ENCODE peak calls at places on chromosomes 2 and 18, in five cellular contexts. T is heart left ventricle, C is left lung, B is ovary, V is GM23248. I is an unnamed sample. For H3K9me3, the result is how much of the 10 kb centered on the place peaks cover.

GRCh38 chr2:216688731-216689360 is 6.5 kb downstream of the IGFBP5 start:
- DNase-seq in T (peak), C (no peak), B (peak), V (no peak), I (no peak)

GRCh38 chr2:107466241-107466640 is 360.5 kb upstream of the RGPD4 start:
- DNase-seq in T (no peak), C (no peak), B (no peak), V (no peak), I (no peak)

GRCh38 chr2:129459200-129459876 is 520.1 kb upstream of the RAB6C start:
- DNase-seq in T (no peak), C (no peak), B (no peak), V (no peak), I (no peak)

GRCh38 chr2:239662413-239663120 is 261.7 kb upstream of the HDAC4 start:
- DNase-seq in T (no peak), C (no peak), B (no peak), V (no peak), I (no peak)

GRCh38 chr18:36075862-36076587 is 8.7 kb upstream of the RPRD1A start:
- DNase-seq in T (no peak), C (no peak), B (no peak), V (peak), I (peak)

GRCh38 chr18:3985664-3986063 is 469.4 kb downstream of the DLGAP1 start:
- DNase-seq in T (no peak), C (no peak), B (no peak), V (peak), I (no peak)

GRCh38 chr2:54577035-54577434 is 120.9 kb downstream of the SPTBN1 start:
- DNase-seq in T (peak), C (no peak), B (peak), V (no peak), I (no peak)

GRCh38 chr18:54222922-54223567 is 1.4 kb downstream of the MBD2 start:
- DNase-seq in T (no peak), C (no peak), B (no peak), V (no peak), I (no peak)

GRCh38 chr2:98188351-98189046 is 101.5 kb downstream of the VWA3B start:
- DNase-seq in T (no peak), C (no peak), B (no peak), V (peak), I (no peak)

GRCh38 chr2:7508220-7508943 is 591.2 kb downstream of the RNF144A start:
- DNase-seq in T (no peak), C (no peak), B (no peak), V (peak), I (no peak)

GRCh38 chr18:68699043-68699442 is 15.9 kb downstream of the TMX3 start:
- DNase-seq in T (no peak), C (no peak), B (no peak), V (peak), I (no peak)

GRCh38 chr2:191500566-191501389 is 177.2 kb upstream of the NABP1 start:
- DNase-seq in T (no peak), C (no peak), B (peak), V (no peak), I (no peak)

GRCh38 chr2:102540882-102541281 is 67.9 kb downstream of the SLC9A4 start:
- DNase-seq in T (no peak), C (no peak), B (no peak), V (no peak), I (no peak)

GRCh38 chr2:239814917-239815637 is 210.1 kb downstream of the NDUFA10 start:
- DNase-seq in T (peak), C (peak), B (peak), V (peak), I (no peak)

GRCh38 chr2:177239934-177240600 is 24.5 kb downstream of the NFE2L2 start:
- DNase-seq in T (peak), C (no peak), B (no peak), V (peak), I (no peak)

GRCh38 chr2:148362144-148362796 is 282.3 kb upstream of the EPC2 start:
- DNase-seq in T (no peak), C (no peak), B (no peak), V (no peak), I (no peak)

GRCh38 chr2:241796209-241796608 is 12.8 kb upstream of the NEU4 start:
- DNase-seq in T (no peak), C (no peak), B (peak), V (no peak), I (no peak)

GRCh38 chr18:55337908-55338521 is 250.0 kb downstream of the TCF4 start:
- DNase-seq in T (peak), C (no peak), B (no peak), V (peak), I (no peak)

GRCh38 chr2:219292616-219293015 is 13.4 kb downstream of the DNAJB2 start:
- DNase-seq in T (no peak), C (no peak), B (no peak), V (no peak), I (no peak)

GRCh38 chr2:179860255-179861026 is 971 bp downstream of the ZNF385B start:
- DNase-seq in T (no peak), C (no peak), B (peak), V (peak), I (no peak)

GRCh38 chr2:88545118-88545517 is 82.1 kb downstream of the EIF2AK3 start:
- DNase-seq in T (no peak), C (no peak), B (no peak), V (peak), I (peak)

GRCh38 chr2:106839849-106840595 is 45.9 kb downstream of the ST6GAL2 start:
- DNase-seq in T (no peak), C (no peak), B (no peak), V (no peak), I (no peak)

GRCh38 chr2:132668986-132669853 is 785 bp downstream of the LYPD1 start:
- DNase-seq in T (no peak), C (peak), B (no peak), V (peak), I (no peak)

GRCh38 chr2:148861367-148861766 is 13.7 kb upstream of the KIF5C start:
- DNase-seq in T (no peak), C (no peak), B (no peak), V (no peak), I (no peak)

GRCh38 chr2:169732583-169733358 is 861 bp upstream of the KLHL23 start:
- DNase-seq in T (no peak), C (no peak), B (no peak), V (peak), I (no peak)

GRCh38 chr18:48714873-48715272 is 176.0 kb downstream of the CTIF start:
- DNase-seq in T (no peak), C (no peak), B (no peak), V (no peak), I (no peak)

GRCh38 chr2:195450537-195451113 is 206.4 kb upstream of the SLC39A10 start:
- DNase-seq in T (no peak), C (no peak), B (no peak), V (no peak), I (no peak)

GRCh38 chr2:70938580-70938938 is 2.9 kb downstream of the ATP6V1B1 start:
- DNase-seq in T (peak), C (no peak), B (no peak), V (no peak), I (no peak)

GRCh38 chr2:11467749-11468148 is 1.8 kb upstream of the E2F6 start:
- DNase-seq in T (no peak), C (no peak), B (no peak), V (no peak), I (no peak)

GRCh38 chr2:70085711-70086277 is 1.5 kb upstream of the PCBP1 start:
- DNase-seq in T (no peak), C (no peak), B (no peak), V (peak), I (no peak)

GRCh38 chr2:195490304-195490703 is 166.7 kb upstream of the SLC39A10 start:
- DNase-seq in T (no peak), C (no peak), B (no peak), V (no peak), I (no peak)

GRCh38 chr2:202035941-202036372 is 2.3 kb downstream of the FZD7 start:
- DNase-seq in T (no peak), C (peak), B (peak), V (no peak), I (peak)

GRCh38 chr2:16508061-16508851 is 157.4 kb downstream of the CYRIA start:
- DNase-seq in T (peak), C (peak), B (peak), V (peak), I (peak)

GRCh38 chr2:102806250-102806837 is 44.5 kb downstream of the TMEM182 start:
- DNase-seq in T (peak), C (no peak), B (peak), V (peak), I (peak)

GRCh38 chr2:204575463-204575862 is 30.2 kb downstream of the PARD3B start:
- DNase-seq in T (no peak), C (no peak), B (no peak), V (no peak), I (no peak)

GRCh38 chr2:189082576-189082975 is 97.0 kb downstream of the COL5A2 start:
- DNase-seq in T (no peak), C (peak), B (no peak), V (peak), I (no peak)

GRCh38 chr18:24514439-24514838 is 54.0 kb downstream of the HRH4 start:
- DNase-seq in T (no peak), C (no peak), B (no peak), V (peak), I (peak)

GRCh38 chr2:164675027-164675426 is 53.7 kb upstream of the GRB14 start:
- DNase-seq in T (no peak), C (no peak), B (no peak), V (no peak), I (no peak)

GRCh38 chr2:226766352-226767055 is 33.1 kb downstream of the IRS1 start:
- DNase-seq in T (no peak), C (no peak), B (no peak), V (peak), I (no peak)
- H3K9me3 ChIP-seq in T (under half), C (under half), B (under half), V (under half), I (under half)

DNA sequence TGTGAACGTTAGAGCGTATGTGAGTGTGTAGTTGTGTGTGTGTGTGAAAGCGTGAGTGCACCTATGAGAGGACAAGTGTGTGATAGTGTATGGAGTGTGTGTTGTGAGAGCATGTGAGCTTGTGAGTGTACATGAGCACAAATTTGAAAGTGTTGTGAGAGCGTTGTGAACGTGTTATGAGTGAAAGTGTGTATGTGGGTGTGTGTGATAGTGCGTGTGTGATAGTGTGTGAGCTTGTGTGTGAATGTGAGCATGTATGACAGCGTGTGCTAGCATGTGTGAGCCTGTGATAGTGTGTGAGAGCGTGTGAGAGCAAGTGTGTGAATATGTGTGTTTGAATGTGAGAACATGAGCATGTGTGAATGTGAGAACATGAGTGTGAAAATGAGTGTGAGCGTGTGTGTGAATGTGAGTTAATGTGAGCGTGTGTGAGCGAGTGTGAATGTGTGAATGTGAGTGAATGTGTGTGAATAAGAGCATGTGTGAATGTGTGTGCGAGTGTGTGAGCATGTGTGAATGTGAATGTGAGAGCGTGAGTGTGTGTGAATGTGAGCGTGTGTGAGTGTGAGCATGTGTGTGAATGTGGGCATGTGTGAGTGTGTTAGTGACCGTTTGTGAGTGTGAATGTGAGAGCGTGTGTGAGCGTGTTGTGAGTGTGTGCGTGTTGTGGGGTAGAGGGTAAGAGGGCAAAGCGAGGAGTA is 25.0 kb downstream of the RALB start:
- DNase-seq in T (no peak), C (no peak), B (no peak), V (no peak), I (no peak)
- H3K9me3 ChIP-seq in T (under half), C (under half), B (under half), V (under half), I (under half)

GRCh38 chr2:41496908-41497307 is 550.9 kb upstream of the PKDCC start:
- DNase-seq in T (no peak), C (no peak), B (no peak), V (no peak), I (no peak)
- H3K9me3 ChIP-seq in T (half or more), C (under half), B (under half), V (under half), I (under half)

DNA sequence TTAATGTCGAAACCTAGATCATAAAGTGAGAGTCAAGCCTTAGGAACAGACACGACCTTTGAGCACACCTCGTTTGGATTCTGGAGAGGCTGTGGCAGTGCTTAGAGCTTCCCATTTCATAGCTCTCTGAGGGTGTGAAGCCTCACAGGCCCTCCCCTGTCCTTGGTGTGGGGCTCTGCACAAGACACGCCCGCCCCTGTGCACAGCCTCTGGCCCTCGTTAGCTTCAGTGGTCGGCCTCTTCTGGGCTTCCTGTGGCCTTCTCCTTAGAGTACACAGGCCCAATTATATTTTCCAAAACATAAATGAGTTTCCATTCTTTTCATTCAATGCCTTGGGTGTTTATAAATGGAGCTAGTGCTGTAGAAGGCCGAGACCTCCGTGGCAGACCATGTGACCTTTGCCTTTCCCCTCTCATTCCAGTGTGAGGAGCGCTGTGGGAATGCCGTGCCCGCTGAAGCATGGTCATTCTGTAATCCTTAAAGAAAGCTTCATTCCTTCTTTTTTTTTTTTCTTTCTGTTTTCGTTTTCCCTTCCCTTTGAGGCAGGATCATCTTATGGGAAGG is 208.6 kb downstream of the DCDC2C start:
- DNase-seq in T (no peak), C (no peak), B (no peak), V (no peak), I (no peak)
- H3K9me3 ChIP-seq in T (under half), C (under half), B (under half), V (under half), I (under half)

DNA sequence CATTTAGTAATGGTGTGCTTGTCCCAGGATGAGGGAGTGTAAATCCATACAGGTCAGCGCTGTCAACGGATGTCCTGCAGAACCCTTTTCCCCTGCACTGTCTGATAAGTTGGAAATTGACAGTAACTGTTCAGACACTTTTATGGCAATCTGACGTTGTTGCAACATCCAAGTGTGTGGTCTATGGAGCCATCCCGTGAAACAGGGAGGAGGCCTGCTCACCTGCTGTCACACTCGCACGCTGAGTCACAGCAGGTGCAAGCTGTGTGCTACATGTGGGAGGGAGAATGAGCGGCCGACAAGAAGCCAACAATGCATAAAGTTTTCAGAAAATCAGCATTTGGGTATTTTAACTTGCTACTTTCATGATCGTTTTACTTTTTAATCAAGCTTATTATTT is 43.7 kb upstream of the RMDN2 start:
- DNase-seq in T (no peak), C (no peak), B (no peak), V (no peak), I (no peak)
- H3K9me3 ChIP-seq in T (under half), C (under half), B (under half), V (under half), I (under half)

GRCh38 chr18:21306368-21306767 is 64.3 kb downstream of the GREB1L start:
- DNase-seq in T (no peak), C (no peak), B (no peak), V (no peak), I (no peak)
- H3K9me3 ChIP-seq in T (under half), C (under half), B (under half), V (under half), I (under half)

GRCh38 chr2:234661849-234662248 is 165.0 kb upstream of the ARL4C start:
- DNase-seq in T (no peak), C (no peak), B (no peak), V (no peak), I (no peak)
- H3K9me3 ChIP-seq in T (under half), C (under half), B (under half), V (under half), I (under half)

DNA sequence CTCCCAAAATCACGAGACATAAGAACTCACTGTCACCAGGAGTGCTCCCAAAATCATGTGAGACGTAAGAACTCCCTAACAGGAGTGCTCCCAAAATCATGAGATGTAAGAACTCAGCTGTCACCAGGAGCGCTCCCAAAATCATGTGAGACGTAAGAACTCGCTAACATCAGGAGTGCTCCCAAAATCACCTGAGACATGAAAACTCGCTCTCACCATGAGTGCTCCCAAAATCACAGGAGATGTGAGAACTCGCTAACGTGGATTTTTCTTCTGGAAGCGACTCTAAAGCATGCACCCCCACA is 53.1 kb downstream of the CTDP1 start:
- DNase-seq in T (no peak), C (no peak), B (no peak), V (no peak), I (no peak)
- H3K9me3 ChIP-seq in T (under half), C (under half), B (under half), V (under half), I (under half)

GRCh38 chr2:237649541-237650454 is 22.4 kb downstream of the LRRFIP1 start:
- DNase-seq in T (no peak), C (no peak), B (no peak), V (no peak), I (no peak)
- H3K9me3 ChIP-seq in T (under half), C (under half), B (under half), V (under half), I (under half)

I was measured in MG63.